ENCODE peak calls at places on chromosomes 2 and 18, in six cellular contexts. J is PC-9, V is PC-3, S is fibroblast of lung, D is GM23248, P is HCT116. K is an unnamed sample. For H3K9me3 and H3K36me3, the result is how much of the 10 kb centered on the place peaks cover.

GRCh38 chr2:240906141-240906910 is at the start of gene CROCC2:
- DNase-seq in J (no peak), V (no peak), S (no peak), D (no peak), P (no peak), K (no peak)

GRCh38 chr2:130808482-130809268 is 28.0 kb upstream of the ARHGEF4 start:
- DNase-seq in J (peak), V (peak), S (peak), D (no peak), P (peak), K (no peak)

GRCh38 chr2:178512491-178512890 is 32.2 kb downstream of the PLEKHA3 start:
- DNase-seq in J (no peak), V (peak), S (peak), D (peak), P (no peak), K (no peak)

GRCh38 chr2:238475034-238475433 is 48.3 kb downstream of the ASB1 start:
- DNase-seq in J (no peak), V (no peak), S (no peak), D (no peak), P (no peak), K (no peak)

GRCh38 chr2:109558076-109558882 is 55.5 kb downstream of the SEPTIN10 start:
- DNase-seq in J (peak), V (peak), S (peak), D (peak), P (peak), K (no peak)

GRCh38 chr18:3704556-3705162 is 254.7 kb downstream of the TGIF1 start:
- DNase-seq in J (no peak), V (no peak), S (peak), D (no peak), P (no peak), K (no peak)

GRCh38 chr2:217313386-217313785 is 453.5 kb upstream of the TNP1 start:
- DNase-seq in J (no peak), V (no peak), S (no peak), D (no peak), P (no peak), K (no peak)

GRCh38 chr2:1742680-1743395 is 1.5 kb downstream of the PXDN start:
- DNase-seq in J (peak), V (peak), S (peak), D (peak), P (no peak), K (no peak)

GRCh38 chr2:54638774-54639187 is 84.7 kb upstream of the EML6 start:
- DNase-seq in J (no peak), V (no peak), S (no peak), D (no peak), P (no peak), K (no peak)

GRCh38 chr2:60882971-60883753 is 1.8 kb downstream of the REL start:
- DNase-seq in J (peak), V (peak), S (peak), D (peak), P (no peak), K (no peak)

GRCh38 chr2:104658149-104658839 is 195.6 kb upstream of the POU3F3 start:
- DNase-seq in J (no peak), V (no peak), S (peak), D (peak), P (no peak), K (no peak)

GRCh38 chr18:55018602-55019001 is 59.3 kb upstream of the CCDC68 start:
- DNase-seq in J (no peak), V (peak), S (peak), D (peak), P (no peak), K (peak)

GRCh38 chr2:231104115-231104713 is 20.6 kb downstream of the HTR2B start:
- DNase-seq in J (peak), V (peak), S (peak), D (peak), P (peak), K (peak)

GRCh38 chr2:172250801-172251200 is 148.1 kb upstream of the DLX2 start:
- DNase-seq in J (no peak), V (no peak), S (no peak), D (no peak), P (no peak), K (no peak)

GRCh38 chr18:6056171-6056932 is 161.0 kb upstream of the TMEM200C start:
- DNase-seq in J (no peak), V (peak), S (peak), D (peak), P (no peak), K (no peak)

GRCh38 chr2:234967201-234967873 is 15.5 kb downstream of the SH3BP4 start:
- DNase-seq in J (no peak), V (no peak), S (no peak), D (no peak), P (no peak), K (no peak)

GRCh38 chr18:9135912-9136314 is 668 bp upstream of the ANKRD12 start:
- DNase-seq in J (peak), V (peak), S (no peak), D (peak), P (peak), K (no peak)

GRCh38 chr2:113977060-113977659 is 87.3 kb downstream of the ACTR3 start:
- DNase-seq in J (peak), V (no peak), S (no peak), D (no peak), P (no peak), K (no peak)

GRCh38 chr18:9404565-9405060 is 70.0 kb downstream of the TWSG1 start:
- DNase-seq in J (no peak), V (no peak), S (peak), D (no peak), P (no peak), K (no peak)

GRCh38 chr2:10647451-10647850 is 42.3 kb downstream of the NOL10 start:
- DNase-seq in J (no peak), V (no peak), S (no peak), D (no peak), P (no peak), K (no peak)

GRCh38 chr18:51153659-51154371 is 43.7 kb downstream of the MEX3C start:
- DNase-seq in J (no peak), V (no peak), S (no peak), D (no peak), P (no peak), K (no peak)

GRCh38 chr2:190762569-190762968 is 113.7 kb downstream of the NAB1 start:
- DNase-seq in J (no peak), V (no peak), S (no peak), D (no peak), P (no peak), K (no peak)

GRCh38 chr2:226652983-226653765 is 146.4 kb downstream of the IRS1 start:
- DNase-seq in J (no peak), V (no peak), S (peak), D (no peak), P (no peak), K (no peak)

GRCh38 chr2:140506606-140507005 is 1624.2 kb downstream of the LRP1B start:
- DNase-seq in J (no peak), V (peak), S (peak), D (peak), P (no peak), K (no peak)

GRCh38 chr2:42297322-42297936 is 63.6 kb downstream of the COX7A2L start:
- DNase-seq in J (no peak), V (no peak), S (no peak), D (no peak), P (no peak), K (no peak)

GRCh38 chr2:12884713-12885282 is 168.1 kb downstream of the TRIB2 start:
- DNase-seq in J (peak), V (peak), S (peak), D (peak), P (peak), K (no peak)

GRCh38 chr2:127621981-127622431 is 23.9 kb upstream of the GPR17 start:
- DNase-seq in J (no peak), V (no peak), S (no peak), D (no peak), P (no peak), K (no peak)

GRCh38 chr2:149645391-149645790 is 57.8 kb upstream of the MMADHC start:
- DNase-seq in J (no peak), V (peak), S (peak), D (peak), P (no peak), K (no peak)

GRCh38 chr18:48202899-48203260 is 206.3 kb downstream of the ZBTB7C start:
- DNase-seq in J (no peak), V (no peak), S (no peak), D (no peak), P (no peak), K (no peak)

GRCh38 chr2:107738268-107738667 is 88.4 kb upstream of the RGPD4 start:
- DNase-seq in J (no peak), V (no peak), S (no peak), D (no peak), P (no peak), K (no peak)

GRCh38 chr18:78893396-78894305 is 86.0 kb upstream of the SALL3 start:
- DNase-seq in J (no peak), V (no peak), S (no peak), D (no peak), P (no peak), K (no peak)

GRCh38 chr2:233081232-233081730 is 21.1 kb downstream of the INPP5D start:
- DNase-seq in J (no peak), V (no peak), S (no peak), D (no peak), P (no peak), K (no peak)

GRCh38 chr2:70964596-70965386 is 13.6 kb upstream of the ANKRD53 start:
- DNase-seq in J (peak), V (no peak), S (peak), D (peak), P (peak), K (no peak)

GRCh38 chr2:206800501-206801416 is 35.4 kb downstream of the FASTKD2 start:
- DNase-seq in J (peak), V (peak), S (peak), D (peak), P (peak), K (no peak)

GRCh38 chr18:1147616-1148184 is 243.0 kb downstream of the ADCYAP1 start:
- DNase-seq in J (no peak), V (peak), S (no peak), D (no peak), P (no peak), K (no peak)
- H3K9me3 ChIP-seq in J (under half), V (under half), S (under half), D (under half), P (under half), K (under half)

GRCh38 chr2:102240640-102241370 is 54.0 kb downstream of the IL1RL2 start:
- DNase-seq in J (peak), V (peak), S (peak), D (peak), P (peak), K (peak)
- TF ChIP-seq EZH2 in J (no peak), V (no peak), S (no peak), D (no peak), P (no peak), K (no peak)

DNA sequence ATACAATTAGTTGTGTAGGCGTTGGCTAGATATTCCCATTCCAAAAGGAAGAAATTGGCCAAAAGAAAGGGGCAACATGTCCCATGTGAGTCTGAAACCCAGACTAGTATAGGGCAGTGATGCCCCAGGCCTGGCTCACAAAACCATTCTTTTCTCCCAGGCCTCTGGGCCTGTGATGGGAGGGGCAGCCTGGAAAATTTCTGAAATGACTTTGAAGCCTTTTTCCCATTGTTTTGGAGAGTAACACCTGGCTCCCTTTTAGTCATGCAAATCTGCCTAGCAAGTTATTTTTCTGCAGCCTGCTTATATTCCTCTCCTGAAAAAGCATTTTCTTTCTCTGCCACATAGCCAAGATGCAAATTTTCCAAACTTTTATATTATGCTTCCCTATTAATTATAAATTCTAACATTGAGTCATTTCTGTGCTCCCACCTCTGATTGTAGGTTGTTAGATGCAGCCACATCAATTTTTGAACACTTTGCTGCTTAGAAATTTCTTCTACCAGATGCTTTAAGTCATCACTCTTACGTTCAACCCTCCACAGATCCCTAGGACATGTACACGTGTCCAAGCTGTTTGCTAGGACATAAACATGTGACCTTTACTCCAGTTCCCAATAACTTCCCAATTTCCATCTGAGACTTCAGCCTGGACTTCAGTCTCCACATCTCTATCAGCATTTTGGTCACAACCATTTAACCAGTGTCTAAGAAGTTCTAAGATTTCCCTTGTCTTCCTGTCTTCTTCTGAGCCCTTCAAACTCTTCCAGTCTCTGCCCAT is 76.1 kb upstream of the MC4R start:
- DNase-seq in J (no peak), V (no peak), S (no peak), D (no peak), P (no peak), K (no peak)
- H3K36me3 ChIP-seq in J (under half), V (under half), S (under half), D (under half), P (under half), K (under half)

DNA sequence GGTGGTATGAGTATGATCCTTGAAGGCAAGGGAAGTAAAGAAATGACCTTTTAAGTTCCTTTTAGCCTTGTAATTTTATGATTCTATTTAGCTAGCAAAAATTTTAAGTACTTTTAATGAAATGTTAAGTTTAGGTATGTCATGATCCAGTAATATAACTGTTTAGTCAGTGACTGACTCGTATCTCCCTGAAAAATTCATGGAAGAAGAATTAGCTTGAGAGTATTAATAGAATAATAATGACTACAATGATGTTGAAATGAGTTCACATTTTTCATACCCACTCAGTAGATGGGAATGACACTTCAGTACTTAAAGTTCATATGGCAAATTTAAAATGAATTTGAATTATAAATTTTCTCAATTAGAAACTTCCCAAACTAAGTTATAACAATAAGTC is 14.6 kb downstream of the RAB3GAP1 start:
- DNase-seq in J (no peak), V (no peak), S (peak), D (peak), P (no peak), K (no peak)
- H3K9me3 ChIP-seq in J (under half), V (under half), S (under half), D (under half), P (under half), K (under half)

DNA sequence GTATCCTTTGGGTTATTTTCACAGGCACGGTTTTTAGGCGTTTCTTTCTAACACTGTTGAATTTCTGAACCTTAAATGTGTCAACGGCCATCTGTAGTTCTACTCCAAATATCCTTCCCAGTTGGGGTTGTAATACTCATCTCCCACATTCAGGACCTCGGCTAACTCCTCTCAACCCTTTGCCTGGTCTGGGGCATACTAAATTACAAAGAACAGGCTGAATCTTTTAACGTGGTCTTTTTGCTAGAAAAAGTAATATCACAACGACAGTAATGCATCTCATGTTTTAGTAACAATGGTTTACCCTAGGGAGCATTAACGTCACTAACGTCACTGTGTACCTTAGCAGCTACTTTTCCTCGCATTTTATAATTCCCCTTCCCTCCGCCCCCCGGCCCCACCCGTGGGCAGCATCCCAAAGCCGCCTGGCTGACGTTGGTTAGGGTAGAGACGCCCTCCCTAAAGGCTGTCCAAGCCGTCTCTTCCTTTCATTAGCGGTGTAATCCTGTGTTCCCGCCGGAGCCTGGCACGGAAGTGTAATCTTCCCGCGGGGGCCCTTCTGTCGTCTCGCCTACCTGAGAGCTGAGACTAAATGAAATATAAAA is 2.0 kb downstream of the RPRM start:
- DNase-seq in J (no peak), V (no peak), S (no peak), D (peak), P (no peak), K (no peak)
- TF ChIP-seq EZH2 in J (no peak), V (no peak), S (no peak), D (no peak), P (no peak), K (no peak)

DNA sequence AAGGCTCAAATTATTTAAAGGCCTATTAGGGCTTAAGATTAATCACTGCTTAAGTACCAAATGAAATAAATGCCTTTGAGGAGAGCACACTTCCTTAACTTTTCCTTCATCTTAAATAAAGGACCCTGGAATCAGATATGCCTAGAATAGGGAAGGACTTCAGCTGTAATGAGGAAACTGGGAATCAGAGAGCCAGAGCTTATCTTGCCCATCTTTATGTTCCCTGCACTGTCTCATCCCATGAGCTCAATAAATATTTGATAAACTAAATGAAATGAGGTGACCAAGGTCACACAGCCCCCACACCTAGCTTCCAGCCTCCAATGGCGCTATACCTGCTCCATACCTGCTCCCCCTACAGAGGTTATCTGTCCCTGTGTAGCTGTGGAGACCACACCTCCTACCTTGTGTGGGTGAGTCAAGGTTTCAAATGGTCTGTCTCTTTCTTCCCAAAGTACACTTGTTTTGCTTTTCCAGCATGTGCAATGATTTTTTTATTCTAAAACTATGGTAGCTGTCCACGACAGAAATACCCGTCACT is 23.4 kb upstream of the NEDD4L start:
- DNase-seq in J (no peak), V (no peak), S (no peak), D (no peak), P (no peak), K (no peak)
- H3K36me3 ChIP-seq in J (under half), V (under half), S (under half), D (under half), P (under half), K (under half)

DNA sequence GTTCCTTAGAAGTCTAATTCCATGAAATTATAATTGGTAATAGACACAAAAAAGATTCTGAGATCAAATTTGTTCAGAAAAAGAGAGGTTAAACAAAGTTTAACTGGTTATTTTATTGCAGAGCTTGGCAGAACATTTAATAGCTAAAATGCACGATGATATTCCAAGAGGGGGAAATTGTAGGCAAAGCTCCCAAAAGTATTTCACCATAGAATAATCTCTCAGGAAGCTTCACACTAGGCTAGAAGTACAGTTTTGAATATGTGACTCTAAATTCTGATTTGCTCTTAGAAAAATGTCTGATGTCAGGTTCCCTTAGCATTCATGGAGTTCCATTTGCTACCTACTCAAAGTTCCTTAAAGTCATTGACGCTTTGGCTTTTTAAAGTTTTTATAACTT is 292.3 kb upstream of the SETBP1 start:
- DNase-seq in J (no peak), V (no peak), S (no peak), D (no peak), P (no peak), K (no peak)
- H3K9me3 ChIP-seq in J (under half), V (under half), S (under half), D (under half), P (under half), K (under half)

GRCh38 chr2:30230855-30231725 is at the start of gene LBH:
- DNase-seq in J (peak), V (no peak), S (peak), D (peak), P (no peak), K (peak)

GRCh38 chr2:30232801-30233130 is 1.4 kb downstream of the LBH start:
- DNase-seq in J (no peak), V (no peak), S (no peak), D (no peak), P (no peak), K (no peak)

GRCh38 chr2:30233142-30233961 is 2.0 kb downstream of the LBH start:
- DNase-seq in J (no peak), V (no peak), S (no peak), D (peak), P (no peak), K (no peak)

GRCh38 chr2:30231726-30232026 is 342 bp downstream of the LBH start:
- DNase-seq in J (no peak), V (no peak), S (no peak), D (no peak), P (no peak), K (no peak)

DNA sequence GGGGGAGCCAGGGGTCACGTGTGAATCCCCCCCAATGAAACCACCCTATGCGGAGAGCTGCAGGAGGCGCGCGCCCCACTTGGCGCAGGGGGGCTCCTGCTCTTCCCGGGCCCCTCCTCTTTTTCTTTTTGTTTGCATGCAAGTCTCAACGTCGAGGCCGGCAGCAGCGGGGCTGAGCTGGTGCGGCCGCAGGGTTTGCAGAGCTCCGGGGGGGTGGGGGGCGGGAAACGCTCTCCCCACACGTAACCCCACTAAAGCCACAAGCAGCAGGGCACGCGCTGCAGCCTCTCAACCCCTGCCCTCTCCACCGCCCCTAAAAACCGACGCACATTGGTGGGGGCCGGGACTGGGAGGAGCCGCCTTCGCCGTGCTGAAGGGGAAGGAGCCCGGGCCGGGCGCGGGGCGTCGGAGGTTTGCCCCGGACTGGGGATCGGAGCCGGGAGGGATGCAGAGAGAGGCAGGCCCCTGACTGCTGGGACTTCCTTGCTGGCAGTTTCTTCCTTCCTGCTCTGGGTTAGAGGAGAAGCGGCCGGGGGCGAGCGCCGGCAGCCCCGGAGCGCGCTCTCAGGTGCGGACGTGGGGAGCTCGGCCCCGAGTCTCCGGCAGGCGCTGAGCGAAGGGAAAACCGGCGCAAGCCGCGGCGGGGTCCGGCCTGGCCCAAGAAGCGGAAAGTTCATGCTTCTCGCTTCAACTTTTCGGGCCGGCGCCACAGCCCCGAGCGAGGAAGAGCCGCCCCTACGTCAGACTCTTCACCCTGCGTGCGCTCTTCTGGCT is 880 bp downstream of the LBH start:
- DNase-seq in J (peak), V (no peak), S (peak), D (peak), P (no peak), K (no peak)
- TF ChIP-seq EZH2 in J (no peak), V (peak), S (no peak), D (no peak), P (no peak), K (no peak)